ENCODE peak calls at places on chromosome 19, in nine cellular contexts. One of them, this sample, is unnamed.

GRCh38 chr19:19966862-19967261 is 66.1 kb downstream of the ZNF93 start:
- DNase-seq in activated T-cell treated with anti-CD3 and anti-CD28 coated beads, Interleukin-2, amount 50 U/mL, for 4 hours: no peak
- DNase-seq in neuronal stem cell: no peak
- DNase-seq in thoracic aorta: no peak
- DNase-seq in NCI-H1436: no peak
- DNase-seq in iris pigment epithelial cell: no peak
- DNase-seq in fibroblast of mammary gland: no peak
- DNase-seq in pancreas: no peak
- DNase-seq in GM04504: no peak
- DNase-seq in this sample: no peak

GRCh38 chr19:44575116-44575700 is 38.2 kb upstream of the IGSF23 start:
- DNase-seq in activated T-cell treated with anti-CD3 and anti-CD28 coated beads, Interleukin-2, amount 50 U/mL, for 4 hours: no peak
- DNase-seq in neuronal stem cell: no peak
- DNase-seq in thoracic aorta: no peak
- DNase-seq in NCI-H1436: no peak
- DNase-seq in iris pigment epithelial cell: no peak
- DNase-seq in fibroblast of mammary gland: peak
- DNase-seq in pancreas: no peak
- DNase-seq in GM04504: no peak
- DNase-seq in this sample: no peak

GRCh38 chr19:6415592-6416190 is 8.9 kb downstream of the KHSRP start:
- DNase-seq in activated T-cell treated with anti-CD3 and anti-CD28 coated beads, Interleukin-2, amount 50 U/mL, for 4 hours: no peak
- DNase-seq in neuronal stem cell: no peak
- DNase-seq in thoracic aorta: no peak
- DNase-seq in NCI-H1436: no peak
- DNase-seq in iris pigment epithelial cell: no peak
- DNase-seq in fibroblast of mammary gland: no peak
- DNase-seq in pancreas: no peak
- DNase-seq in GM04504: no peak
- DNase-seq in this sample: no peak

GRCh38 chr19:47660435-47660832 is 51.5 kb downstream of the BICRA start:
- DNase-seq in activated T-cell treated with anti-CD3 and anti-CD28 coated beads, Interleukin-2, amount 50 U/mL, for 4 hours: no peak
- DNase-seq in neuronal stem cell: no peak
- DNase-seq in thoracic aorta: no peak
- DNase-seq in NCI-H1436: no peak
- DNase-seq in iris pigment epithelial cell: peak
- DNase-seq in fibroblast of mammary gland: no peak
- DNase-seq in pancreas: no peak
- DNase-seq in GM04504: no peak
- DNase-seq in this sample: no peak

GRCh38 chr19:41352609-41353465 is 885 bp downstream of the TGFB1 start:
- DNase-seq in activated T-cell treated with anti-CD3 and anti-CD28 coated beads, Interleukin-2, amount 50 U/mL, for 4 hours: peak
- DNase-seq in neuronal stem cell: no peak
- DNase-seq in thoracic aorta: no peak
- DNase-seq in NCI-H1436: no peak
- DNase-seq in iris pigment epithelial cell: peak
- DNase-seq in fibroblast of mammary gland: peak
- DNase-seq in pancreas: peak
- DNase-seq in GM04504: no peak
- DNase-seq in this sample: no peak

GRCh38 chr19:38564981-38565685 is 52.6 kb downstream of the MAP4K1 start:
- DNase-seq in activated T-cell treated with anti-CD3 and anti-CD28 coated beads, Interleukin-2, amount 50 U/mL, for 4 hours: no peak
- DNase-seq in neuronal stem cell: no peak
- DNase-seq in thoracic aorta: no peak
- DNase-seq in NCI-H1436: no peak
- DNase-seq in iris pigment epithelial cell: no peak
- DNase-seq in fibroblast of mammary gland: no peak
- DNase-seq in pancreas: no peak
- DNase-seq in GM04504: no peak
- DNase-seq in this sample: no peak

GRCh38 chr19:49422407-49423277 is 599 bp downstream of the PTH2 start:
- DNase-seq in activated T-cell treated with anti-CD3 and anti-CD28 coated beads, Interleukin-2, amount 50 U/mL, for 4 hours: no peak
- DNase-seq in neuronal stem cell: peak
- DNase-seq in thoracic aorta: no peak
- DNase-seq in NCI-H1436: peak
- DNase-seq in iris pigment epithelial cell: peak
- DNase-seq in fibroblast of mammary gland: peak
- DNase-seq in pancreas: peak
- DNase-seq in GM04504: no peak
- DNase-seq in this sample: no peak

GRCh38 chr19:35714601-35715354 is 3.0 kb upstream of the KMT2B start:
- DNase-seq in activated T-cell treated with anti-CD3 and anti-CD28 coated beads, Interleukin-2, amount 50 U/mL, for 4 hours: no peak
- DNase-seq in neuronal stem cell: no peak
- DNase-seq in thoracic aorta: no peak
- DNase-seq in NCI-H1436: no peak
- DNase-seq in iris pigment epithelial cell: no peak
- DNase-seq in fibroblast of mammary gland: no peak
- DNase-seq in pancreas: no peak
- DNase-seq in GM04504: no peak
- DNase-seq in this sample: no peak

GRCh38 chr19:49340865-49341718 is 5.9 kb downstream of the CD37 start:
- DNase-seq in activated T-cell treated with anti-CD3 and anti-CD28 coated beads, Interleukin-2, amount 50 U/mL, for 4 hours: no peak
- DNase-seq in neuronal stem cell: no peak
- DNase-seq in thoracic aorta: no peak
- DNase-seq in NCI-H1436: no peak
- DNase-seq in iris pigment epithelial cell: no peak
- DNase-seq in fibroblast of mammary gland: no peak
- DNase-seq in pancreas: peak
- DNase-seq in GM04504: no peak
- DNase-seq in this sample: no peak

GRCh38 chr19:35663981-35664380 is 2.3 kb upstream of the UPK1A start:
- DNase-seq in activated T-cell treated with anti-CD3 and anti-CD28 coated beads, Interleukin-2, amount 50 U/mL, for 4 hours: no peak
- DNase-seq in neuronal stem cell: no peak
- DNase-seq in thoracic aorta: no peak
- DNase-seq in NCI-H1436: no peak
- DNase-seq in iris pigment epithelial cell: no peak
- DNase-seq in fibroblast of mammary gland: no peak
- DNase-seq in pancreas: no peak
- DNase-seq in GM04504: no peak
- DNase-seq in this sample: no peak

GRCh38 chr19:39212377-39212742 is 8.3 kb upstream of the SYCN start:
- DNase-seq in activated T-cell treated with anti-CD3 and anti-CD28 coated beads, Interleukin-2, amount 50 U/mL, for 4 hours: peak
- DNase-seq in neuronal stem cell: no peak
- DNase-seq in thoracic aorta: no peak
- DNase-seq in NCI-H1436: peak
- DNase-seq in iris pigment epithelial cell: peak
- DNase-seq in fibroblast of mammary gland: peak
- DNase-seq in pancreas: no peak
- DNase-seq in GM04504: no peak
- DNase-seq in this sample: no peak

GRCh38 chr19:14090509-14091085 is at the start of gene SAMD1:
- DNase-seq in activated T-cell treated with anti-CD3 and anti-CD28 coated beads, Interleukin-2, amount 50 U/mL, for 4 hours: peak
- DNase-seq in neuronal stem cell: peak
- DNase-seq in thoracic aorta: peak
- DNase-seq in NCI-H1436: peak
- DNase-seq in iris pigment epithelial cell: peak
- DNase-seq in fibroblast of mammary gland: peak
- DNase-seq in pancreas: peak
- DNase-seq in GM04504: peak
- DNase-seq in this sample: peak

GRCh38 chr19:9130965-9131364 is 4.2 kb upstream of the OR7G3 start:
- DNase-seq in activated T-cell treated with anti-CD3 and anti-CD28 coated beads, Interleukin-2, amount 50 U/mL, for 4 hours: no peak
- DNase-seq in neuronal stem cell: no peak
- DNase-seq in thoracic aorta: no peak
- DNase-seq in NCI-H1436: no peak
- DNase-seq in iris pigment epithelial cell: no peak
- DNase-seq in fibroblast of mammary gland: no peak
- DNase-seq in pancreas: no peak
- DNase-seq in GM04504: no peak
- DNase-seq in this sample: no peak

This sample was measured in amniotic stem cell.